ENCODE peak calls at places on chromosomes 1 and 21, in nine cellular contexts. One of them, this sample, is unnamed. For H3K36me3, the result is how much of the 10 kb centered on the place peaks cover.

GRCh38 chr1:208238710-208239517 is 5.3 kb downstream of the PLXNA2 start:
- DNase-seq in mesendoderm: peak
- DNase-seq in fibroblast of lung: peak
- DNase-seq in SK-N-MC: no peak
- DNase-seq in GM23248: peak
- DNase-seq in keratinocyte: no peak
- DNase-seq in H1: no peak
- DNase-seq in IMR-90: peak
- DNase-seq in SK-N-SH: peak
- DNase-seq in this sample: peak

GRCh38 chr1:160652924-160653619 is 6.2 kb upstream of the SLAMF1 start:
- DNase-seq in SK-N-MC: no peak
- DNase-seq in SK-N-SH: no peak
- DNase-seq in fibroblast of lung: no peak
- DNase-seq in IMR-90: no peak
- DNase-seq in mesendoderm: peak
- DNase-seq in H1: no peak
- DNase-seq in GM23248: no peak
- DNase-seq in keratinocyte: no peak
- DNase-seq in this sample: no peak

GRCh38 chr1:27603320-27603961 is 503 bp downstream of the AHDC1 start:
- DNase-seq in SK-N-MC: no peak
- DNase-seq in SK-N-SH: no peak
- DNase-seq in fibroblast of lung: no peak
- DNase-seq in H1: peak
- DNase-seq in IMR-90: no peak
- DNase-seq in keratinocyte: no peak
- DNase-seq in GM23248: peak
- DNase-seq in mesendoderm: no peak
- DNase-seq in this sample: peak

GRCh38 chr1:98906761-98907301 is 97.8 kb downstream of the PLPPR5 start:
- DNase-seq in H1: no peak
- DNase-seq in SK-N-MC: no peak
- DNase-seq in keratinocyte: no peak
- DNase-seq in fibroblast of lung: no peak
- DNase-seq in GM23248: no peak
- DNase-seq in SK-N-SH: no peak
- DNase-seq in mesendoderm: no peak
- DNase-seq in IMR-90: no peak
- DNase-seq in this sample: no peak

GRCh38 chr1:32920833-32921232 is 19.6 kb upstream of the TMEM54 start:
- DNase-seq in GM23248: no peak
- DNase-seq in fibroblast of lung: no peak
- DNase-seq in keratinocyte: no peak
- DNase-seq in mesendoderm: no peak
- DNase-seq in IMR-90: no peak
- DNase-seq in SK-N-SH: no peak
- DNase-seq in H1: no peak
- DNase-seq in SK-N-MC: no peak
- DNase-seq in this sample: no peak

GRCh38 chr1:160205242-160205973 is at the start of gene PEA15:
- DNase-seq in mesendoderm: peak
- DNase-seq in fibroblast of lung: peak
- DNase-seq in keratinocyte: no peak
- DNase-seq in GM23248: peak
- DNase-seq in SK-N-SH: peak
- DNase-seq in IMR-90: peak
- DNase-seq in SK-N-MC: no peak
- DNase-seq in H1: peak
- DNase-seq in this sample: peak

GRCh38 chr1:240092301-240093119 is 827 bp downstream of the FMN2 start:
- DNase-seq in mesendoderm: peak
- DNase-seq in SK-N-SH: peak
- DNase-seq in keratinocyte: no peak
- DNase-seq in fibroblast of lung: peak
- DNase-seq in H1: peak
- DNase-seq in IMR-90: peak
- DNase-seq in SK-N-MC: no peak
- DNase-seq in GM23248: peak
- DNase-seq in this sample: peak

GRCh38 chr1:27161594-27161993 is 6.7 kb upstream of the SLC9A1 start:
- DNase-seq in mesendoderm: no peak
- DNase-seq in IMR-90: no peak
- DNase-seq in SK-N-MC: no peak
- DNase-seq in SK-N-SH: peak
- DNase-seq in H1: no peak
- DNase-seq in GM23248: no peak
- DNase-seq in fibroblast of lung: no peak
- DNase-seq in keratinocyte: no peak
- DNase-seq in this sample: no peak

GRCh38 chr21:42865361-42866160 is 13.8 kb downstream of the WDR4 start:
- DNase-seq in mesendoderm: no peak
- DNase-seq in SK-N-SH: peak
- DNase-seq in GM23248: peak
- DNase-seq in SK-N-MC: no peak
- DNase-seq in keratinocyte: no peak
- DNase-seq in fibroblast of lung: no peak
- DNase-seq in IMR-90: no peak
- DNase-seq in H1: no peak
- DNase-seq in this sample: no peak

GRCh38 chr1:150272379-150272840 is at the start of gene C1orf54:
- DNase-seq in IMR-90: peak
- DNase-seq in GM23248: peak
- DNase-seq in fibroblast of lung: peak
- DNase-seq in mesendoderm: peak
- DNase-seq in SK-N-SH: no peak
- DNase-seq in keratinocyte: no peak
- DNase-seq in SK-N-MC: no peak
- DNase-seq in H1: peak
- DNase-seq in this sample: peak

DNA sequence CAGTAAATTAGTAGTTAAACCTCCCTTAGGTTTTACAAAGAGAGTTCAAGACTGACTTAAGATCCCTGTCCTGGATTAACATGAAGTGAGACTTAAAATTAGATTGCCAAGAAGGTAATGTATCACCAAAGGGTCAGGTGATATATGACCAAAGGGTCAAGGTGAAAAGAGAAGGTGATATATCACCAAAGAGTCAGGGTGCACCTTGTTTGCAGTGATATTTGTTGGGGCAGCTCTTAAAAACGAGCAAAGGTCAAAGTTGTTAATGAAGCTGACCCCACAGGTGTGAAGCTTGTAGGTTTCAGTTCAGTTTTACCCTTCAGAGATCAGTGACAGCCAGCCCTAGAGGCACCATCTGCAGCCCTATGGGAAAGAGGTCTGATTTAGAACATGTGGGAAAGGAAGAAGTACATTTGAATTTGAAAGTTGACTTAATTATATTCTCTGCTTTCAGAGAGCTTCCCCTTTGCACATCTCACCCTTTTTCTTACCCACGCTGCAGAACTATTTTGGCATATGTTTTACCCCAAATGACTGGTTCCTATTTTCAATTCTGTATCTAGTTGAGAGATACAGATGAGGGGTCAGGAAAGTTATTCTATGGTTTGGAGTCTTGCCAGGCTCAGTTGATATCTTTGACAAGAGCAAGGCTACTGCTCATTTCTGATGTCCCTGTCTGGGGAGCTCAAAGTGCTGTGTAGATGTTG is 170.8 kb downstream of the S1PR1 start:
- DNase-seq in fibroblast of lung: no peak
- DNase-seq in SK-N-SH: peak
- DNase-seq in H1: no peak
- DNase-seq in IMR-90: no peak
- DNase-seq in keratinocyte: no peak
- DNase-seq in SK-N-MC: no peak
- DNase-seq in mesendoderm: no peak
- DNase-seq in GM23248: no peak
- DNase-seq in this sample: no peak
- H3K9ac ChIP-seq in fibroblast of lung: no peak
- H3K9ac ChIP-seq in SK-N-SH: no peak
- H3K9ac ChIP-seq in H1: no peak
- H3K9ac ChIP-seq in IMR-90: no peak
- H3K9ac ChIP-seq in keratinocyte: no peak
- H3K9ac ChIP-seq in SK-N-MC: no peak
- H3K9ac ChIP-seq in mesendoderm: no peak
- H3K9ac ChIP-seq in GM23248: no peak
- H3K9ac ChIP-seq in this sample: no peak

GRCh38 chr1:20499718-20500117 is 8.2 kb downstream of the MUL1 start:
- DNase-seq in keratinocyte: no peak
- DNase-seq in GM23248: no peak
- DNase-seq in IMR-90: no peak
- DNase-seq in mesendoderm: no peak
- DNase-seq in fibroblast of lung: no peak
- DNase-seq in H1: no peak
- DNase-seq in SK-N-SH: peak
- DNase-seq in SK-N-MC: no peak
- DNase-seq in this sample: no peak
- H3K36me3 ChIP-seq in keratinocyte: under half
- H3K36me3 ChIP-seq in GM23248: under half
- H3K36me3 ChIP-seq in IMR-90: under half
- H3K36me3 ChIP-seq in mesendoderm: under half
- H3K36me3 ChIP-seq in fibroblast of lung: under half
- H3K36me3 ChIP-seq in H1: under half
- H3K36me3 ChIP-seq in SK-N-SH: under half
- H3K36me3 ChIP-seq in SK-N-MC: under half
- H3K36me3 ChIP-seq in this sample: under half

DNA sequence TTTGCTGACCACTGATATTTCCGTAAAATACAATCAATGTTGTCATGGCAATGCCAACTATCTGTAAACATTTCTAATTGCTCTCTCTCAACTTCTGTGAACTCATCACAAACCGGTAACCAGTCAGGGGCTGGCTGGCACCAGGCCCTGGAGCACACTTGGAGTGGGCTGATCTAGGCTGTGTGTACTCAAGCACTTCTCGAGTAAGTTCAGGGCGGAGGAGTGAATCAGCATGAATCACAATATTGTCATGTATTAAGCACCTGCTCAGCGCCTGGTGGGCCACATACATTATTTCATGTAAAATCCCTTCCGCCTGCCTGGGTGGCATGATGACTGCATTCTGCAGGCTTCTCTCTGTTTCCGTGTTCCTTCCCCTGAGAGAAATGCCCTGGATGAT is 212.4 kb downstream of the FOXD2 start:
- DNase-seq in GM23248: peak
- DNase-seq in keratinocyte: peak
- DNase-seq in SK-N-SH: no peak
- DNase-seq in mesendoderm: peak
- DNase-seq in IMR-90: peak
- DNase-seq in H1: no peak
- DNase-seq in fibroblast of lung: peak
- DNase-seq in SK-N-MC: no peak
- DNase-seq in this sample: no peak
- H3K9ac ChIP-seq in GM23248: no peak
- H3K9ac ChIP-seq in keratinocyte: no peak
- H3K9ac ChIP-seq in SK-N-SH: no peak
- H3K9ac ChIP-seq in mesendoderm: no peak
- H3K9ac ChIP-seq in IMR-90: no peak
- H3K9ac ChIP-seq in H1: no peak
- H3K9ac ChIP-seq in fibroblast of lung: no peak
- H3K9ac ChIP-seq in SK-N-MC: no peak
- H3K9ac ChIP-seq in this sample: no peak

GRCh38 chr1:110017792-110018191 is 16.6 kb upstream of the STRIP1 start:
- DNase-seq in keratinocyte: no peak
- DNase-seq in SK-N-SH: no peak
- DNase-seq in IMR-90: no peak
- DNase-seq in SK-N-MC: no peak
- DNase-seq in GM23248: no peak
- DNase-seq in fibroblast of lung: no peak
- DNase-seq in H1: no peak
- DNase-seq in mesendoderm: no peak
- DNase-seq in this sample: no peak
- H3K36me3 ChIP-seq in keratinocyte: under half
- H3K36me3 ChIP-seq in SK-N-SH: half or more
- H3K36me3 ChIP-seq in IMR-90: half or more
- H3K36me3 ChIP-seq in SK-N-MC: half or more
- H3K36me3 ChIP-seq in GM23248: half or more
- H3K36me3 ChIP-seq in fibroblast of lung: under half
- H3K36me3 ChIP-seq in H1: half or more
- H3K36me3 ChIP-seq in mesendoderm: under half
- H3K36me3 ChIP-seq in this sample: under half

GRCh38 chr1:154270833-154271232 is 1.6 kb upstream of the HAX1 start:
- DNase-seq in SK-N-SH: no peak
- DNase-seq in IMR-90: no peak
- DNase-seq in mesendoderm: no peak
- DNase-seq in SK-N-MC: no peak
- DNase-seq in fibroblast of lung: no peak
- DNase-seq in H1: no peak
- DNase-seq in keratinocyte: no peak
- DNase-seq in GM23248: no peak
- DNase-seq in this sample: no peak

GRCh38 chr1:154276797-154277196 is 4.4 kb downstream of the HAX1 start:
- DNase-seq in H1: peak
- DNase-seq in IMR-90: no peak
- DNase-seq in mesendoderm: peak
- DNase-seq in GM23248: no peak
- DNase-seq in keratinocyte: no peak
- DNase-seq in fibroblast of lung: no peak
- DNase-seq in SK-N-SH: peak
- DNase-seq in SK-N-MC: no peak
- DNase-seq in this sample: peak

GRCh38 chr1:154272999-154273563 is 652 bp downstream of the HAX1 start:
- DNase-seq in keratinocyte: no peak
- DNase-seq in fibroblast of lung: no peak
- DNase-seq in IMR-90: no peak
- DNase-seq in GM23248: peak
- DNase-seq in mesendoderm: no peak
- DNase-seq in SK-N-MC: no peak
- DNase-seq in H1: no peak
- DNase-seq in SK-N-SH: no peak
- DNase-seq in this sample: no peak

DNA sequence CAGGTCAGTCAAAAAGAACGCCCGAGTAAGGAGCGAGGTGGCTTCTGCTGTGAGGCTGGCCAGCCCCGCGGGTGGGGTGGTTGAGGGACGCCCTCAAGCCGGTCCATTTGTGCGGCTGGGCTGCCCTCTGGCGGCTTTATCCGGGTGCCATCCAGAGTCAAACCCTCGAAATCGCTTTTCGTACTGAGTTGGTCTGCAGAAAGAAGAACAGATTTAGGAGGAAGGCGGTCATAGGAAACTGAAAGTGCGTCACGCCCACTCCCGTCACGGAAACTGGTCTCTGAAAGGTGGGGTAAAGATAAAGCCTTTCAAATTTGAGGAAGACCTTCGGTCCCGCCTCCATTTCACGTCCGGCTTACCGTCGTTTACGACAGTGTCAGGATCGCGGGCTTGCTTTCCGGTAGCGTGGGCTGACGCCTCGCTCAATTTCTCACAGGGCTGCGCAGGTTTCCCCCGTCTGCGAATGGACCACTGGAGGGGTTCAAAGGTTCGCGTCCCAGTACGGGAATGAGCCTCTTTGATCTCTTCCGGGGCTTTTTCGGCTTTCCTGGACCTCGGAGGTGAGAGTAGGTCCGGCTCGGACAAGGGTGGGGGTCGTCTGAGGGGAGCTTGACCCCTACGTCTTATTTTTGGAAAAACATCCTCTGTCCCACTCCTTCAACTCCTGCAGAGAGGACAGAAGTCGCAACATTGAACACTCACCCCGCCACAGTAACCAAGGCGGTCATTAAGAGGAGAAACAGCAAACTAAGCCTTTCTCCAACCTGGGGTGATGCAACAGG is at the start of gene HAX1:
- DNase-seq in keratinocyte: peak
- DNase-seq in fibroblast of lung: peak
- DNase-seq in GM23248: peak
- DNase-seq in SK-N-MC: peak
- DNase-seq in SK-N-SH: peak
- DNase-seq in IMR-90: peak
- DNase-seq in H1: peak
- DNase-seq in mesendoderm: peak
- DNase-seq in this sample: peak
- H3K9ac ChIP-seq in keratinocyte: peak
- H3K9ac ChIP-seq in fibroblast of lung: peak
- H3K9ac ChIP-seq in GM23248: peak
- H3K9ac ChIP-seq in SK-N-MC: peak
- H3K9ac ChIP-seq in SK-N-SH: peak
- H3K9ac ChIP-seq in IMR-90: peak
- H3K9ac ChIP-seq in H1: peak
- H3K9ac ChIP-seq in mesendoderm: peak
- H3K9ac ChIP-seq in this sample: peak

This sample was measured in neural progenitor cell.